ENCODE peak calls at places on chromosome 9, in five cellular contexts. One of them, this sample, is unnamed.

GRCh38 chr9:122506964-122507363 is 3.6 kb upstream of the OR1J2 start:
- DNase-seq in lower lobe of right lung: no peak
- DNase-seq in adrenal gland: no peak
- DNase-seq in fibroblast of villous mesenchyme: no peak
- DNase-seq in breast epithelium: no peak
- DNase-seq in this sample: no peak

GRCh38 chr9:124743686-124744348 is 27.3 kb downstream of the NR6A1 start:
- DNase-seq in lower lobe of right lung: no peak
- DNase-seq in adrenal gland: no peak
- DNase-seq in fibroblast of villous mesenchyme: no peak
- DNase-seq in breast epithelium: no peak
- DNase-seq in this sample: peak; percentile 53

GRCh38 chr9:136996361-136997281 is at the start of gene CLIC3:
- DNase-seq in breast epithelium: peak; percentile 37
- DNase-seq in adrenal gland: no peak
- DNase-seq in fibroblast of villous mesenchyme: peak; percentile 47
- DNase-seq in lower lobe of right lung: peak; percentile 84
- DNase-seq in this sample: peak; percentile 8

GRCh38 chr9:112535364-112535763 is 48.7 kb downstream of the KIAA1958 start:
- DNase-seq in adrenal gland: no peak
- DNase-seq in fibroblast of villous mesenchyme: no peak
- DNase-seq in lower lobe of right lung: no peak
- DNase-seq in breast epithelium: no peak
- DNase-seq in this sample: peak; percentile 45

GRCh38 chr9:76756273-76756650 is 8.0 kb upstream of the PCA3 start:
- DNase-seq in breast epithelium: no peak
- DNase-seq in fibroblast of villous mesenchyme: peak; percentile 20
- DNase-seq in adrenal gland: no peak
- DNase-seq in lower lobe of right lung: peak; percentile 49
- DNase-seq in this sample: peak; percentile 64

GRCh38 chr9:119020284-119020683 is 349.0 kb downstream of the BRINP1 start:
- DNase-seq in fibroblast of villous mesenchyme: peak; percentile 49
- DNase-seq in adrenal gland: no peak
- DNase-seq in breast epithelium: peak; percentile 46
- DNase-seq in lower lobe of right lung: no peak
- DNase-seq in this sample: no peak

GRCh38 chr9:137515338-137515724 is 34.9 kb downstream of the PNPLA7 start:
- DNase-seq in adrenal gland: no peak
- DNase-seq in lower lobe of right lung: no peak
- DNase-seq in fibroblast of villous mesenchyme: no peak
- DNase-seq in breast epithelium: no peak
- DNase-seq in this sample: no peak

GRCh38 chr9:133351908-133352634 is 4.1 kb downstream of the RPL7A start:
- DNase-seq in adrenal gland: no peak
- DNase-seq in fibroblast of villous mesenchyme: peak; percentile 53
- DNase-seq in lower lobe of right lung: no peak
- DNase-seq in breast epithelium: no peak
- DNase-seq in this sample: peak; percentile 65

GRCh38 chr9:108271646-108272349 is 584.0 kb downstream of the ACTL7B start:
- DNase-seq in breast epithelium: peak; percentile 26
- DNase-seq in adrenal gland: no peak
- DNase-seq in fibroblast of villous mesenchyme: peak; percentile 94
- DNase-seq in lower lobe of right lung: no peak
- DNase-seq in this sample: peak; percentile 86

GRCh38 chr9:35756743-35757526 is 2.9 kb upstream of the MSMP start:
- DNase-seq in fibroblast of villous mesenchyme: no peak
- DNase-seq in adrenal gland: peak; percentile 73
- DNase-seq in lower lobe of right lung: peak; percentile 84
- DNase-seq in breast epithelium: peak; percentile 57
- DNase-seq in this sample: no peak

GRCh38 chr9:105248691-105249090 is 4.2 kb downstream of the SLC44A1 start:
- DNase-seq in breast epithelium: no peak
- DNase-seq in lower lobe of right lung: no peak
- DNase-seq in fibroblast of villous mesenchyme: no peak
- DNase-seq in adrenal gland: no peak
- DNase-seq in this sample: no peak

GRCh38 chr9:105251133-105251532 is 6.7 kb downstream of the SLC44A1 start:
- DNase-seq in fibroblast of villous mesenchyme: no peak
- DNase-seq in lower lobe of right lung: no peak
- DNase-seq in adrenal gland: no peak
- DNase-seq in breast epithelium: no peak
- DNase-seq in this sample: no peak

GRCh38 chr9:105254226-105254625 is 9.8 kb downstream of the SLC44A1 start:
- DNase-seq in lower lobe of right lung: no peak
- DNase-seq in breast epithelium: no peak
- DNase-seq in fibroblast of villous mesenchyme: no peak
- DNase-seq in adrenal gland: no peak
- DNase-seq in this sample: no peak

GRCh38 chr9:105252405-105252756 is 7.9 kb downstream of the SLC44A1 start:
- DNase-seq in lower lobe of right lung: no peak
- DNase-seq in breast epithelium: no peak
- DNase-seq in adrenal gland: no peak
- DNase-seq in fibroblast of villous mesenchyme: no peak
- DNase-seq in this sample: no peak

GRCh38 chr9:105251733-105252404 is 7.4 kb downstream of the SLC44A1 start:
- DNase-seq in fibroblast of villous mesenchyme: no peak
- DNase-seq in adrenal gland: no peak
- DNase-seq in breast epithelium: no peak
- DNase-seq in lower lobe of right lung: no peak
- DNase-seq in this sample: no peak
- TF ChIP-seq CTCF in fibroblast of villous mesenchyme: no peak
- TF ChIP-seq CTCF in adrenal gland: no peak
- TF ChIP-seq CTCF in breast epithelium: no peak
- TF ChIP-seq CTCF in lower lobe of right lung: no peak
- TF ChIP-seq CTCF in this sample: no peak

GRCh38 chr9:95076696-95077052 is 240.8 kb downstream of the FANCC start:
- DNase-seq in adrenal gland: no peak
- DNase-seq in fibroblast of villous mesenchyme: no peak
- DNase-seq in breast epithelium: no peak
- DNase-seq in lower lobe of right lung: no peak
- DNase-seq in this sample: no peak
- H3K4me3 ChIP-seq in adrenal gland: no peak overlapping the region
- H3K4me3 ChIP-seq in fibroblast of villous mesenchyme: no peak overlapping the region
- H3K4me3 ChIP-seq in breast epithelium: no peak overlapping the region
- H3K4me3 ChIP-seq in lower lobe of right lung: no peak overlapping the region
- H3K4me3 ChIP-seq in this sample: no peak overlapping the region

GRCh38 chr9:92685022-92685421 is 15.1 kb upstream of the IPPK start:
- DNase-seq in lower lobe of right lung: no peak
- DNase-seq in adrenal gland: no peak
- DNase-seq in breast epithelium: no peak
- DNase-seq in fibroblast of villous mesenchyme: no peak
- DNase-seq in this sample: no peak

GRCh38 chr9:92682269-92682668 is 12.3 kb upstream of the IPPK start:
- DNase-seq in lower lobe of right lung: no peak
- DNase-seq in adrenal gland: no peak
- DNase-seq in breast epithelium: no peak
- DNase-seq in fibroblast of villous mesenchyme: no peak
- DNase-seq in this sample: no peak

GRCh38 chr9:92686954-92687353 is 17.0 kb upstream of the IPPK start:
- DNase-seq in adrenal gland: no peak
- DNase-seq in lower lobe of right lung: no peak
- DNase-seq in breast epithelium: no peak
- DNase-seq in fibroblast of villous mesenchyme: peak; percentile 14
- DNase-seq in this sample: no peak
- TF ChIP-seq CTCF in adrenal gland: no peak
- TF ChIP-seq CTCF in lower lobe of right lung: no peak
- TF ChIP-seq CTCF in breast epithelium: no peak
- TF ChIP-seq CTCF in fibroblast of villous mesenchyme: peak; percentile 39
- TF ChIP-seq CTCF in this sample: peak; percentile 38

GRCh38 chr9:20447291-20447690 is 175.0 kb downstream of the MLLT3 start:
- DNase-seq in breast epithelium: no peak
- DNase-seq in fibroblast of villous mesenchyme: no peak
- DNase-seq in adrenal gland: no peak
- DNase-seq in lower lobe of right lung: no peak
- DNase-seq in this sample: no peak

GRCh38 chr9:20441166-20441565 is 181.1 kb downstream of the MLLT3 start:
- DNase-seq in adrenal gland: no peak
- DNase-seq in lower lobe of right lung: no peak
- DNase-seq in breast epithelium: no peak
- DNase-seq in fibroblast of villous mesenchyme: no peak
- DNase-seq in this sample: no peak

GRCh38 chr9:20441704-20442423 is 180.4 kb downstream of the MLLT3 start:
- DNase-seq in adrenal gland: no peak
- DNase-seq in breast epithelium: no peak
- DNase-seq in fibroblast of villous mesenchyme: no peak
- DNase-seq in lower lobe of right lung: no peak
- DNase-seq in this sample: no peak

GRCh38 chr9:20446248-20446647 is 176.1 kb downstream of the MLLT3 start:
- DNase-seq in lower lobe of right lung: no peak
- DNase-seq in breast epithelium: no peak
- DNase-seq in adrenal gland: no peak
- DNase-seq in fibroblast of villous mesenchyme: no peak
- DNase-seq in this sample: no peak

GRCh38 chr9:20442461-20443319 is 179.6 kb downstream of the MLLT3 start:
- DNase-seq in adrenal gland: no peak
- DNase-seq in lower lobe of right lung: no peak
- DNase-seq in breast epithelium: no peak
- DNase-seq in fibroblast of villous mesenchyme: no peak
- DNase-seq in this sample: no peak
- H3K4me3 ChIP-seq in adrenal gland: no peak overlapping the region
- H3K4me3 ChIP-seq in lower lobe of right lung: no peak overlapping the region
- H3K4me3 ChIP-seq in breast epithelium: no peak overlapping the region
- H3K4me3 ChIP-seq in fibroblast of villous mesenchyme: no peak overlapping the region
- H3K4me3 ChIP-seq in this sample: no peak overlapping the region

DNA sequence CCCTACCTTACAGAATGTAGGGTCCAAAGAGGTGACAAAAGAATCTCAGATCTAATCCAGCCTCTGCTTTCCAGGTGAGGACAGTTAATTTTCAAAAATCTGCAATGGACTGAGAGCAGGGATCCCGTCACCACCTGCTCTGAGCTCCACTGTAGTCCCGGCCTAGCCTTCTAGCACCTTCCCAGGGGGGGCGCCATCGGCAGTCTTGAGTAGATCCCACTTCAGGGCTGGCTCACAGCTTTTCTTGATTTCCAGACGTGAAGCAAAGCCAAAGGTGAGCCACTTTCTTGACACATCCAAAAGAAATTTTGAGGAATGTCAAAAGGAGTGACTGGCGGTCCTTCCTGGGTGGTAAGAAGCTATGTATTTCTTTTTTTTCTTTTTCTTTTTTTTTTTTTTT is 114.1 kb downstream of the SYK start:
- DNase-seq in adrenal gland: no peak
- DNase-seq in lower lobe of right lung: no peak
- DNase-seq in breast epithelium: no peak
- DNase-seq in fibroblast of villous mesenchyme: peak; percentile 20
- DNase-seq in this sample: no peak
- TF ChIP-seq CTCF in adrenal gland: no peak
- TF ChIP-seq CTCF in lower lobe of right lung: no peak
- TF ChIP-seq CTCF in breast epithelium: no peak
- TF ChIP-seq CTCF in fibroblast of villous mesenchyme: peak; percentile 32
- TF ChIP-seq CTCF in this sample: peak; percentile 36

GRCh38 chr9:7510209-7510608 is 289.4 kb downstream of the DMAC1 start:
- DNase-seq in adrenal gland: no peak
- DNase-seq in fibroblast of villous mesenchyme: peak; percentile 19
- DNase-seq in lower lobe of right lung: no peak
- DNase-seq in breast epithelium: no peak
- DNase-seq in this sample: no peak
- H3K4me3 ChIP-seq in adrenal gland: no peak overlapping the region
- H3K4me3 ChIP-seq in fibroblast of villous mesenchyme: no peak overlapping the region
- H3K4me3 ChIP-seq in lower lobe of right lung: no peak overlapping the region
- H3K4me3 ChIP-seq in breast epithelium: peak overlapping the region; percentile 12
- H3K4me3 ChIP-seq in this sample: no peak overlapping the region

GRCh38 chr9:86184125-86184524 is 75.3 kb downstream of the C9orf153 start:
- DNase-seq in fibroblast of villous mesenchyme: no peak
- DNase-seq in breast epithelium: no peak
- DNase-seq in adrenal gland: no peak
- DNase-seq in lower lobe of right lung: no peak
- DNase-seq in this sample: no peak

GRCh38 chr9:86185872-86186271 is 73.6 kb downstream of the C9orf153 start:
- DNase-seq in adrenal gland: no peak
- DNase-seq in fibroblast of villous mesenchyme: no peak
- DNase-seq in lower lobe of right lung: no peak
- DNase-seq in breast epithelium: no peak
- DNase-seq in this sample: no peak

GRCh38 chr9:86186696-86187095 is 72.8 kb downstream of the C9orf153 start:
- DNase-seq in adrenal gland: no peak
- DNase-seq in breast epithelium: no peak
- DNase-seq in fibroblast of villous mesenchyme: no peak
- DNase-seq in lower lobe of right lung: no peak
- DNase-seq in this sample: no peak

GRCh38 chr9:86183225-86183808 is 76.1 kb downstream of the C9orf153 start:
- DNase-seq in fibroblast of villous mesenchyme: no peak
- DNase-seq in lower lobe of right lung: no peak
- DNase-seq in breast epithelium: no peak
- DNase-seq in adrenal gland: peak; percentile 27
- DNase-seq in this sample: no peak

GRCh38 chr9:86187121-86187520 is 72.3 kb downstream of the C9orf153 start:
- DNase-seq in lower lobe of right lung: no peak
- DNase-seq in fibroblast of villous mesenchyme: no peak
- DNase-seq in breast epithelium: no peak
- DNase-seq in adrenal gland: no peak
- DNase-seq in this sample: no peak
- TF ChIP-seq CTCF in lower lobe of right lung: no peak
- TF ChIP-seq CTCF in fibroblast of villous mesenchyme: no peak
- TF ChIP-seq CTCF in breast epithelium: no peak
- TF ChIP-seq CTCF in adrenal gland: no peak
- TF ChIP-seq CTCF in this sample: no peak

This sample was measured in AG10803.